ENCODE peak calls at places on chromosomes 1 and 21, in seven cellular contexts. N is hepatocyte; D is GM03348; E is stomach; G is stimulated activated CD4-positive, alpha-beta T cell treated with anti-CD3 and anti-CD28 coated beads, Interleukin-4, amount 100 ng/mL, for 48 hours; I is RKO; A is Caki2. W is an unnamed sample.

GRCh38 chr1:228483789-228484188 is 3.4 kb upstream of the RNF187 start:
- DNase-seq in G (no peak), E (no peak), A (no peak), D (no peak), N (no peak), I (no peak), W (no peak)

GRCh38 chr21:25895565-25896205 is 160.9 kb downstream of the GABPA start:
- DNase-seq in G (no peak), I (peak), N (no peak), E (no peak), A (no peak), D (peak), W (no peak)

GRCh38 chr1:36705629-36706028 is 222.9 kb upstream of the CSF3R start:
- DNase-seq in G (no peak), I (no peak), D (no peak), A (no peak), N (no peak), E (no peak), W (no peak)

GRCh38 chr1:43293171-43293570 is 7.6 kb upstream of the TIE1 start:
- DNase-seq in D (no peak), N (no peak), I (no peak), E (no peak), G (no peak), A (peak), W (no peak)

GRCh38 chr1:44062656-44063055 is 31.4 kb upstream of the SLC6A9 start:
- DNase-seq in N (no peak), G (no peak), I (no peak), A (no peak), E (no peak), D (no peak), W (no peak)

GRCh38 chr21:34733866-34734265 is 65.1 kb downstream of the CLIC6 start:
- DNase-seq in A (no peak), N (no peak), I (no peak), G (no peak), E (no peak), D (no peak), W (no peak)

GRCh38 chr1:244603498-244603897 is 49.4 kb upstream of the DESI2 start:
- DNase-seq in G (no peak), N (peak), A (no peak), D (peak), E (no peak), I (peak), W (no peak)

GRCh38 chr1:29832471-29832870 is 596.1 kb downstream of the PTPRU start:
- DNase-seq in E (peak), N (no peak), G (no peak), A (no peak), I (no peak), D (no peak), W (no peak)

GRCh38 chr1:203202431-203203245 is 16.1 kb upstream of the CHI3L1 start:
- DNase-seq in A (no peak), D (peak), G (no peak), E (peak), I (no peak), N (peak), W (no peak)

GRCh38 chr1:159076753-159077656 is at the start of gene AIM2:
- DNase-seq in N (no peak), I (no peak), E (peak), A (no peak), G (peak), D (no peak), W (peak)

GRCh38 chr1:228401782-228402637 is 4.6 kb downstream of the TRIM11 start:
- DNase-seq in N (no peak), D (no peak), G (no peak), I (no peak), A (no peak), E (no peak), W (no peak)

GRCh38 chr1:116481934-116482333 is 88.9 kb downstream of the CD58 start:
- DNase-seq in N (peak), A (no peak), G (no peak), I (no peak), E (no peak), D (no peak), W (no peak)

GRCh38 chr1:22380024-22380785 is 71.4 kb upstream of the ZBTB40 start:
- DNase-seq in G (no peak), D (peak), E (no peak), N (no peak), A (peak), I (peak), W (no peak)

GRCh38 chr21:25733859-25734653 is 648 bp downstream of the ATP5PF start:
- DNase-seq in A (peak), I (peak), E (no peak), N (peak), D (peak), G (peak), W (no peak)

GRCh38 chr1:217717959-217718358 is 86.8 kb downstream of the SPATA17 start:
- DNase-seq in E (no peak), I (no peak), G (no peak), A (peak), D (no peak), N (no peak), W (no peak)

GRCh38 chr1:157540160-157540748 is 12.1 kb downstream of the FCRL5 start:
- DNase-seq in G (no peak), N (no peak), I (no peak), E (no peak), D (no peak), A (no peak), W (no peak)

GRCh38 chr1:15610167-15610566 is 7.1 kb upstream of the DDI2 start:
- DNase-seq in E (no peak), A (no peak), I (no peak), N (no peak), D (no peak), G (no peak), W (no peak)

GRCh38 chr1:62285440-62285839 is 33.8 kb downstream of the KANK4 start:
- DNase-seq in E (no peak), I (no peak), A (no peak), D (no peak), G (no peak), N (no peak), W (no peak)

GRCh38 chr1:60102691-60103090 is 29.1 kb upstream of the C1orf87 start:
- DNase-seq in D (no peak), A (no peak), I (no peak), N (no peak), G (no peak), E (no peak), W (no peak)

GRCh38 chr1:240806201-240806745 is 194.3 kb upstream of the GREM2 start:
- DNase-seq in N (no peak), A (no peak), D (no peak), G (no peak), E (no peak), I (no peak), W (no peak)

GRCh38 chr1:76766381-76766780 is 100.9 kb upstream of the ST6GALNAC5 start:
- DNase-seq in G (no peak), E (no peak), A (no peak), I (no peak), N (no peak), D (no peak), W (no peak)

GRCh38 chr1:25458550-25459298 is 28.0 kb downstream of the MACO1 start:
- DNase-seq in D (no peak), I (no peak), E (no peak), N (no peak), G (no peak), A (no peak), W (no peak)

GRCh38 chr1:9181176-9181906 is 52.4 kb upstream of the GPR157 start:
- DNase-seq in I (peak), E (peak), G (peak), N (peak), D (peak), A (peak), W (peak)

GRCh38 chr1:156859523-156860112 is 701 bp upstream of the INSRR start:
- DNase-seq in D (peak), G (no peak), I (no peak), A (no peak), N (no peak), E (peak), W (peak)

GRCh38 chr1:54345116-54345515 is 61.1 kb downstream of the SSBP3 start:
- DNase-seq in I (no peak), E (no peak), N (no peak), A (no peak), G (no peak), D (no peak), W (no peak)

GRCh38 chr1:214281902-214282695 is 1.1 kb downstream of the SMYD2 start:
- DNase-seq in D (peak), G (no peak), A (no peak), N (peak), I (peak), E (peak), W (no peak)

GRCh38 chr1:153742411-153743142 is 14.7 kb downstream of the INTS3 start:
- DNase-seq in N (peak), D (peak), I (no peak), G (no peak), A (peak), E (no peak), W (no peak)